ENCODE peak calls at places on chromosome 13, in four cellular contexts. M, H, V and Z are unnamed samples.

GRCh38 chr13:39767791-39768564 is 112.5 kb downstream of the COG6 start:
- DNase-seq in M (no peak), H (no peak), V (no peak), Z (no peak)

GRCh38 chr13:23440821-23441608 is 7.5 kb upstream of the SACS start:
- DNase-seq in M (no peak), H (no peak), V (no peak), Z (no peak)

GRCh38 chr13:22828081-22828480 is 352.7 kb upstream of the SGCG start:
- DNase-seq in M (no peak), H (no peak), V (no peak), Z (no peak)

GRCh38 chr13:87667686-87668085 is 3.5 kb upstream of the SLITRK5 start:
- DNase-seq in M (no peak), H (no peak), V (no peak), Z (no peak)

GRCh38 chr13:30143671-30144400 is 163.5 kb downstream of the KATNAL1 start:
- DNase-seq in M (no peak), H (no peak), V (no peak), Z (no peak)

GRCh38 chr13:23867027-23867491 is 22.1 kb downstream of the MIPEP start:
- DNase-seq in M (peak), H (no peak), V (no peak), Z (no peak)

GRCh38 chr13:20995245-20995829 is 66.0 kb downstream of the LATS2 start:
- DNase-seq in M (peak), H (no peak), V (no peak), Z (no peak)

GRCh38 chr13:75415720-75416119 is 66.2 kb downstream of the TBC1D4 start:
- DNase-seq in M (no peak), H (no peak), V (no peak), Z (no peak)

GRCh38 chr13:80802946-80803345 is 462.0 kb upstream of the SPRY2 start:
- DNase-seq in M (no peak), H (no peak), V (no peak), Z (no peak)

GRCh38 chr13:27822873-27823311 is 30.6 kb downstream of the GSX1 start:
- DNase-seq in M (no peak), H (no peak), V (no peak), Z (no peak)

GRCh38 chr13:51136276-51136980 is 25.4 kb upstream of the C13orf42 start:
- DNase-seq in M (no peak), H (no peak), V (no peak), Z (no peak)

GRCh38 chr13:51137250-51137649 is 26.2 kb upstream of the C13orf42 start:
- DNase-seq in M (no peak), H (no peak), V (no peak), Z (no peak)

GRCh38 chr13:51130348-51130747 is 19.3 kb upstream of the C13orf42 start:
- DNase-seq in M (no peak), H (no peak), V (no peak), Z (no peak)

GRCh38 chr13:51134763-51135365 is 23.8 kb upstream of the C13orf42 start:
- DNase-seq in M (no peak), H (no peak), V (no peak), Z (no peak)
- TF ChIP-seq SP1 in M (no peak), H (no peak), V (no peak), Z (no peak)

GRCh38 chr13:25153736-25154135 is 18.4 kb downstream of the AMER2 start:
- DNase-seq in M (no peak), H (no peak), V (no peak), Z (no peak)
- TF ChIP-seq BHLHE40 in M (no peak), H (no peak), V (no peak), Z (no peak)

GRCh38 chr13:50171585-50172282 is 156.5 kb downstream of the KCNRG start:
- DNase-seq in M (no peak), H (no peak), V (no peak), Z (no peak)
- TF ChIP-seq SP1 in M (no peak), H (no peak), V (no peak), Z (no peak)

GRCh38 chr13:44664308-44664707 is 88.2 kb upstream of the TSC22D1 start:
- DNase-seq in M (no peak), H (no peak), V (no peak), Z (no peak)

GRCh38 chr13:44669534-44669933 is 93.4 kb upstream of the TSC22D1 start:
- DNase-seq in M (no peak), H (no peak), V (no peak), Z (no peak)

GRCh38 chr13:44667950-44668349 is 91.8 kb upstream of the TSC22D1 start:
- DNase-seq in M (no peak), H (no peak), V (no peak), Z (no peak)

DNA sequence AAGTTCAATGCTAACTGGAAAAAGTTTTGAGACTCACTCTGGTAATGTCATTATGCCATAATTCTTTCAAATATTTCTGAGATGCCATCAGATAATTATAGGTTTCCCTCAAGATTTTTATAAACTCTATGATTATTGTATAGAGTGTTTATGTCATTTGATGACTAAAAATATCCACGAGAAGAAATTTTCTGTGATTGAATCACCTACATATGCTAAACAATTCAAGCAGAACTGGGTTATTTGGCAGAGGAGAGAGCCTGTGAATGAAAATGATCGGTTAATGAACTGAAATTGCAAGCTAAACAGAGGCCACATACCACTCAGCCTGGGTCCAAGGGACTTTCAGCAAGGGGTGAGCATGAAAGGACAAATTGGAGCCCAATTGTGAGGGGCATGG is 92.6 kb upstream of the TSC22D1 start:
- DNase-seq in M (no peak), H (no peak), V (no peak), Z (no peak)
- TF ChIP-seq BHLHE40 in M (no peak), H (no peak), V (no peak), Z (no peak)

GRCh38 chr13:66995366-66995663 is 234.8 kb downstream of the PCDH9 start:
- DNase-seq in M (no peak), H (no peak), V (no peak), Z (no peak)

GRCh38 chr13:66992683-66993082 is 237.5 kb downstream of the PCDH9 start:
- DNase-seq in M (no peak), H (no peak), V (no peak), Z (no peak)

GRCh38 chr13:66996503-66996902 is 233.6 kb downstream of the PCDH9 start:
- DNase-seq in M (no peak), H (no peak), V (no peak), Z (no peak)

GRCh38 chr13:66994097-66994496 is 236.0 kb downstream of the PCDH9 start:
- DNase-seq in M (peak), H (peak), V (no peak), Z (peak)

GRCh38 chr13:66994498-66995365 is 235.4 kb downstream of the PCDH9 start:
- DNase-seq in M (no peak), H (no peak), V (peak), Z (no peak)
- TF ChIP-seq SP1 in M (no peak), H (no peak), V (no peak), Z (no peak)